ENCODE peak calls at places on chromosomes 2 and 18, in eight cellular contexts. R is K562, P is GM12892, B is stomach, L is transverse colon, D is breast epithelium, A is H1, F is spleen. H is an unnamed sample.

GRCh38 chr18:28960146-28960545 is 783.2 kb upstream of the CDH2 start:
- DNase-seq in A (no peak), L (no peak), B (no peak), R (no peak), D (no peak), P (no peak), F (no peak), H (no peak)

GRCh38 chr18:36828157-36828629 is 609 bp downstream of the TPGS2 start:
- DNase-seq in F (no peak), A (no peak), L (peak; percentile 34), B (no peak), R (peak; percentile 62), D (no peak), P (no peak), H (no peak)

GRCh38 chr2:181304011-181304844 is 153.0 kb upstream of the ITGA4 start:
- DNase-seq in L (no peak), R (no peak), B (no peak), A (no peak), F (peak; percentile 54), D (no peak), P (no peak), H (no peak)

GRCh38 chr2:218217366-218218309 is 649 bp downstream of the ARPC2 start:
- DNase-seq in L (peak; percentile 79), B (peak; percentile 59), F (peak; percentile 95), A (no peak), D (peak; percentile 57), R (peak; percentile 36), P (peak; percentile 46), H (peak; percentile 48)

GRCh38 chr18:36294031-36294430 is 3.5 kb upstream of the FHOD3 start:
- DNase-seq in B (no peak), P (no peak), F (no peak), D (no peak), R (no peak), L (no peak), A (no peak), H (no peak)

GRCh38 chr2:37649518-37649917 is 21.9 kb downstream of the CDC42EP3 start:
- DNase-seq in A (no peak), L (no peak), D (no peak), P (no peak), F (no peak), B (no peak), R (no peak), H (no peak)

GRCh38 chr2:234003972-234004617 is 46.4 kb upstream of the SPP2 start:
- DNase-seq in P (no peak), F (no peak), B (no peak), L (no peak), A (no peak), D (no peak), R (peak; percentile 0), H (no peak)

GRCh38 chr2:20958176-20958575 is 85.7 kb downstream of the APOB start:
- DNase-seq in L (no peak), R (no peak), B (no peak), P (no peak), A (no peak), F (no peak), D (no peak), H (no peak)

GRCh38 chr2:11750422-11750821 is 4.0 kb downstream of the LPIN1 start:
- DNase-seq in P (no peak), A (no peak), D (no peak), R (no peak), B (no peak), F (no peak), L (no peak), H (no peak)

GRCh38 chr2:58131191-58132011 is 84.8 kb downstream of the VRK2 start:
- DNase-seq in B (no peak), P (no peak), R (no peak), F (no peak), A (no peak), D (no peak), L (no peak), H (no peak)

GRCh38 chr2:54814367-54815155 is 91.1 kb downstream of the EML6 start:
- DNase-seq in A (no peak), R (no peak), F (no peak), L (no peak), D (no peak), P (no peak), B (no peak), H (no peak)

GRCh38 chr2:85524567-85524923 is 14.4 kb upstream of the MAT2A start:
- DNase-seq in A (no peak), D (peak; percentile 67), P (no peak), F (peak; percentile 48), L (no peak), B (peak; percentile 31), R (peak; percentile 72), H (no peak)

GRCh38 chr2:133248264-133248663 is 320.0 kb downstream of the NCKAP5 start:
- DNase-seq in D (no peak), R (no peak), A (no peak), F (no peak), P (no peak), B (no peak), L (no peak), H (no peak)

GRCh38 chr18:11149441-11150270 is at the start of gene PIEZO2:
- DNase-seq in A (no peak), D (no peak), L (peak; percentile 30), R (peak; percentile 2), F (peak; percentile 81), B (peak; percentile 29), P (peak; percentile 83), H (peak; percentile 96)

GRCh38 chr2:112084689-112085381 is 29.8 kb downstream of the TMEM87B start:
- DNase-seq in L (no peak), B (no peak), A (no peak), P (no peak), F (no peak), D (no peak), R (no peak), H (no peak)

GRCh38 chr2:112085916-112086669 is 31.0 kb downstream of the TMEM87B start:
- DNase-seq in D (no peak), R (no peak), A (no peak), F (no peak), L (no peak), B (no peak), P (no peak), H (no peak)

GRCh38 chr2:112087346-112088020 is 32.4 kb downstream of the TMEM87B start:
- DNase-seq in A (no peak), L (no peak), D (no peak), F (no peak), B (no peak), P (no peak), R (no peak), H (peak; percentile 8)

GRCh38 chr2:112089375-112089774 is 34.3 kb downstream of the TMEM87B start:
- DNase-seq in L (no peak), P (no peak), F (no peak), D (no peak), R (no peak), A (no peak), B (no peak), H (no peak)

DNA sequence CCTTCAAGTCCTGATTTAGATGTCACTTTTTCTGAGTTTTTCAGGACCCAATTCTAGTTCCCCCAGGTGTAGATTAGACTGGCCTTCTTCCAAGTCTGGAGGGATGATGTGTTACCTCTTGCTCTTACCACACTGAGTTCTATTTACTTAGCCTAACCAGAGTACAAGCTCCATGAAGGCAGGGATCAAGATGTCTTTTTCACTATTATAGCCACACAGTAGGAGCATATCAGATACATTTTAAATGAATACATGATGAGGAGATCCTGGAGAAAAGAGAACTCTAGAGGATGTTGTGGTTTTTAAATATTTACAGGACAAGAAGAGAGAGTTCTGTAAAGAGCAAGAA is 30.3 kb downstream of the TMEM87B start:
- DNase-seq in L (no peak), P (no peak), A (no peak), F (no peak), D (no peak), B (no peak), R (no peak), H (no peak)
- TF ChIP-seq POLR2A in L (no peak), P (no peak), A (no peak), F (no peak), D (no peak), B (no peak), R (no peak), H (no peak)

DNA sequence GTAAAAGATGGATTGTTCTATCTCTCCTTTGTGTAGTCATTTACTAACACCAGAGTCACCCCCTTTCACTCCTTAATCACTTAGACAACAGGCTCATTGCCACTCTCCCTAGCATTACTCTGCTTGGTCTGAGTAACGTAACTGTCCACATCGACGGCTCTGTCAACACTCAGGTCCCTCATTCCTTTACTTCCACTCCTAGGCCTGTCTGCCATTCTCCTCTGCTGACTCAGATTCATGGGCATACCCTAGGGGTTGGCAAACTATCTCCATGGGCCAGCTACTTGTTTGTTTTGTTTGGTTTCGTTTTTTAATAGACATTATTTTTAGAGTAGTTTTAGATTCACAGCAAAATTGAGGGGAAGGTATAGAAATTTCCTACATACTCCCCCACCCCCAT is 243.9 kb downstream of the NR4A2 start:
- DNase-seq in A (no peak), D (no peak), L (no peak), P (no peak), R (no peak), B (no peak), F (no peak), H (no peak)
- TF ChIP-seq POLR2AphosphoS5 in A (no peak), D (no peak), L (no peak), P (no peak), R (no peak), B (no peak), F (no peak), H (no peak)

GRCh38 chr18:63264871-63265270 is 54.7 kb downstream of the BCL2 start:
- DNase-seq in R (no peak), P (no peak), D (no peak), B (no peak), L (no peak), A (no peak), F (no peak), H (no peak)

GRCh38 chr18:63266888-63267790 is 52.4 kb downstream of the BCL2 start:
- DNase-seq in D (no peak), B (no peak), A (no peak), P (no peak), F (no peak), R (no peak), L (no peak), H (no peak)

GRCh38 chr18:63262369-63263335 is 56.9 kb downstream of the BCL2 start:
- DNase-seq in L (no peak), P (no peak), D (no peak), F (no peak), A (no peak), B (no peak), R (no peak), H (no peak)

GRCh38 chr18:63263444-63263843 is 56.1 kb downstream of the BCL2 start:
- DNase-seq in D (no peak), A (no peak), R (no peak), B (no peak), F (no peak), P (no peak), L (no peak), H (no peak)

DNA sequence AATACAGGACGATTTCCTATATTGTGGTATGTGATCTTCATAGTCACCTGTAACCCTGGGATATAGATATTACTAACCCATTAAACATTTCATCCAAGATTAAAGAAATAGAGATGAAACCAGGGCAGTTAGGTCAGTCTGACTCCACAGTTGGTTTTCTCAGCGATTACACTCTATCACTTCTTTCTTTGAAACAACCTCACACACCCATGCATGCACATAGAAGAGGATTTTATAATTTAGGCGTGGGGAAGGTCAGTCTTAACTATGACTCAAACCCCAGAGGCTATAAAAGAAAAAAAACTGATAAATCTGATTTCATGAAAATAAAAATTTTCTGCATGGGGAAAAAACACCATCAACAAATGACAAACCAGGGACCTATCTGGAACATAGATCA is 54.2 kb downstream of the BCL2 start:
- DNase-seq in D (no peak), R (no peak), B (no peak), P (no peak), F (no peak), L (no peak), A (no peak), H (no peak)
- TF ChIP-seq POLR2A in D (no peak), R (no peak), B (no peak), P (no peak), F (no peak), L (no peak), A (no peak), H (no peak)

GRCh38 chr2:238875531-238876231 is 27.8 kb downstream of the TWIST2 start:
- DNase-seq in A (no peak), D (no peak), P (no peak), R (no peak), B (peak; percentile 22), L (no peak), F (peak; percentile 47), H (no peak)
- TF ChIP-seq POLR2AphosphoS5 in A (no peak), D (peak; percentile 39), P (no peak), R (no peak), B (peak; percentile 8), L (peak; percentile 25), F (no peak), H (no peak)

H was measured in GM12891.